ENCODE peak calls at places on chromosomes 12 and 14, in five cellular contexts. Z is NT2/D1, P is HepG2, D is GM12878, Y is H1. H is an unnamed sample.

GRCh38 chr12:102480401-102480800 is at the start of gene IGF1:
- DNase-seq in Z (no peak), P (no peak), D (no peak), Y (no peak), H (no peak)

GRCh38 chr14:46818147-46818546 is 166.6 kb upstream of the RPL10L start:
- DNase-seq in Z (peak; percentile 2), P (no peak), D (no peak), Y (peak; percentile 17), H (no peak)

GRCh38 chr12:92124708-92125067 is 21.0 kb downstream of the BTG1 start:
- DNase-seq in Z (no peak), P (no peak), D (no peak), Y (no peak), H (no peak)

GRCh38 chr12:4482936-4483335 is 37.3 kb upstream of the FGF6 start:
- DNase-seq in Z (no peak), P (no peak), D (no peak), Y (no peak), H (no peak)

GRCh38 chr12:116784238-116784612 is 46.1 kb downstream of the RNFT2 start:
- DNase-seq in Z (no peak), P (no peak), D (no peak), Y (no peak), H (peak; percentile 40)

GRCh38 chr12:47551426-47551851 is 154.4 kb downstream of the RPAP3 start:
- DNase-seq in Z (no peak), P (no peak), D (no peak), Y (no peak), H (no peak)

GRCh38 chr12:15700595-15700994 is 88.6 kb downstream of the EPS8 start:
- DNase-seq in Z (no peak), P (no peak), D (peak; percentile 46), Y (no peak), H (no peak)

GRCh38 chr14:101719708-101720107 is 41.8 kb upstream of the PPP2R5C start:
- DNase-seq in Z (no peak), P (peak; percentile 33), D (no peak), Y (no peak), H (no peak)

GRCh38 chr12:6607751-6608591 is 792 bp upstream of the CHD4 start:
- DNase-seq in Z (no peak), P (peak; percentile 56), D (peak; percentile 67), Y (no peak), H (peak; percentile 42)

GRCh38 chr14:96246535-96246839 is 9.5 kb upstream of the BDKRB1 start:
- DNase-seq in Z (no peak), P (no peak), D (no peak), Y (no peak), H (no peak)

GRCh38 chr14:28754209-28754985 is 12.2 kb upstream of the FOXG1 start:
- DNase-seq in Z (no peak), P (peak; percentile 77), D (peak; percentile 3), Y (no peak), H (peak; percentile 54)

GRCh38 chr12:98799411-98799810 is 154.3 kb downstream of the APAF1 start:
- DNase-seq in Z (no peak), P (no peak), D (no peak), Y (no peak), H (no peak)

GRCh38 chr12:98799822-98800221 is 154.7 kb downstream of the APAF1 start:
- DNase-seq in Z (no peak), P (no peak), D (no peak), Y (no peak), H (no peak)

GRCh38 chr12:98808243-98808895 is 163.3 kb downstream of the APAF1 start:
- DNase-seq in Z (no peak), P (no peak), D (no peak), Y (no peak), H (no peak)

DNA sequence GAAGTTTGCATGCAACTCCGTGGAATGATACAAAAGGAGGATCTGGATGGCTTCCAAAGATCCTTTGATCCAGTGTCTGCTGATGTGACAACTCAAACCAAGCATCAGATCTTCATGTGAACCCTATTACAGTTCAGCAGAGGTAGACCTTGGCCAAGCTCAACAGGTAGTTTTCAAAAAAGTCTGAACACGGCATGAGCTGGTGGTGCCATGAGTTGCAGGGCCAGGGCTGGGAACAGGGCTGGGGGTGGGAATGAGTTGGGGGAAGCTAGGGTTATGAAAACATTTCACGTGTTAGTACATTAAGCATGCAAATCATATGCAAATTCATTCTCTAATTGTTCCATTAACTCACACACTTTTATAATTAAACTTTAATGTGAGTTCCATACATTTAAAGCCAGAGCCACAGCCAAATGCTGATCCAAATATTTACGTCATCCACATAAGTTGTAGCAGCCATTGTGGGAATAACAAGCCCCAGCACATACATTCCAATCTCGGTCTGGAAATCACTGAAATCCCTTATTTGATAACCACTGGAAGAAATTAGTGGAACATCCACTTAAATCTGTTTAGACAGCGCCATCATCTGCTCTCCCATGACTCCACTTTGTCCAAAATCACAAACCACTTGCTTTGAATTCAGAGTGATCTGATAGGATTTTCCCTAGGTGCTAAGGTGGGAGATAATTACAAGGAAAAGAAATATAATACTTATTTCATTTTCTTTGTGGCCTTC is 158.5 kb downstream of the APAF1 start:
- DNase-seq in Z (no peak), P (no peak), D (no peak), Y (no peak), H (no peak)
- TF ChIP-seq SUZ12 in Z (no peak), P (no peak), D (no peak), Y (no peak), H (no peak)

GRCh38 chr12:103771466-103771865 is 69.6 kb downstream of the NT5DC3 start:
- DNase-seq in Z (peak; percentile 40), P (peak; percentile 42), D (no peak), Y (peak; percentile 38), H (peak; percentile 46)
- TF ChIP-seq SUZ12 in Z (no peak), P (no peak), D (no peak), Y (no peak), H (no peak)

DNA sequence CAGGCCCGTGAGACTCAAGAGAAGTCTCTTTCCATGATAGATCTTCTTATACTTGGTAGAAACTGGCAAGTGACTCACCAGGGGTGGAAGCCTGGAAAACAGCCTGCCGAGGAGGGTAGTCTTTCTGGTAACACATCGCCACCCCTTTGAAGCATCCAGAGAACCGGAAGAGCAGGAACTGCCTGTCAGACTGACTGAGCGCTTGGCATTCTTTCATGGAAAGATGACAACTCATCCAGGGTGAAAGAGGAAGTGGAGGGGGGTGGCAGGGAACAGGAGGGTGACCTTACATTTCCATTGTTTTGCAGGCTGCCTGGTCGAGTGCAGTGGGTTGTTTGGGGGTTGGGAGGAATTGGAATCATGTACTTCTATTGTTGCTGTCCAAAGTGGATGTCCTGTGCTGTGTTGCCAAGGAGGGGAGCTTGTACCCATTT is 34.5 kb downstream of the PRKCH start:
- DNase-seq in Z (peak; percentile 20), P (peak; percentile 1), D (no peak), Y (peak; percentile 54), H (no peak)
- TF ChIP-seq SUZ12 in Z (no peak), P (no peak), D (no peak), Y (no peak), H (no peak)

DNA sequence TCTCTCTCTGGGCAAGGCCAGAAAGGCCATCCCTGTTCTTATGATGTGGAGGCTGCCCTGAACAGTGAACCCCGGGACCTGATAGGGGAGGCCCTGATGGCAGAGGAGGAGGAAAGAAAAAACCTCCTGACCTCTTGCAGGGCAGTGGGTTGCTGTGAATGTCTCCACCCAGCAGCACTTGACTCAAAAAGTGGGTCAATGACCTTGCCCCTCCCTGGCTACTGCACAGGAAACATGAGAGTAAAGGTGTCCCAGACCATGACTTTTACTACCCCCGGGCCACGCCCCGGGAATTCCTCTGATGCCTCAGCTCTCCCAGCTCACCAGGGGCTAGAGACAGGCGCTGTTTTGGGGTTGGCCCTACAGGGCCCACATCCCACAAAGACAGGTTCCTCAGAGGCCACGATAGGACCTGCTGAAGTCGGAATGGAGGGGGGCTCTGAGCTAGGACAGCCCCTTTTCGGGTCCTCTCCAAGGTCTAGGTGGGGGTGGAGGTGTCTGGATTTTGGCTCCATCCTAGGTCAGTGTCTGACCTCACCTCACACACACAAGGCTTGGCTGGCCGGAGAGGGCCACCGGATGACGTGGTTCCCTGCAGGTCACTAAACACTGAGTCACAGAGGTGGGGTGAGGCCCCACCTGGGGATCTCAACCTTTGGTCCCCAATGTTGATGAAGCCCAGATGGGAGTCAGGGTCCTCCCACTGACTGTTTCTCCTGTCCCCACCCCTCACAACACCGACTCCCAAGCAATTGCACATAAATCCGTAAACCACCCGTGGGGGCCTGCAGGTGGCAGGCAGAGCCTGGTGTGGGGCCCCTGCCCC is 1.6 kb downstream of the RHOF start:
- DNase-seq in Z (no peak), P (peak; percentile 91), D (no peak), Y (no peak), H (no peak)
- TF ChIP-seq SUZ12 in Z (no peak), P (no peak), D (no peak), Y (no peak), H (no peak)

DNA sequence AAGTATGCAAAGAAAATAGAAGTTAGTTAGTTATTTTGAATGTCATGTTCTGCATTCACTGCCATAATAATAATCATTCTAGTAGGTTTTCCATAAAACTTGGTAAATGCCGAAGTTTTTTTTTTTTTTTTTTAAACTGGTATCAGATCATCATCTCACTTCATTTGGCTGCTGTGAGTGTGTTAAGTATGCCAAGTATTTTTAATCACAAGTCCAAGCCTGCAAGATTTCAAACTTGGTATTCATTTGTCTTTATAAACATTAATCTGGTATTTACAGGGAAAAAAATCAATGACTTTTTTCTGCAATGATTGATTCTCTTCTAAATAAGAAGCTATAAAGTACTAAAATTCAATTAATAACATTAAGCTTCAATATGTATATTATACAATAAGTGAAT is 248.9 kb downstream of the CCDC59 start:
- DNase-seq in Z (no peak), P (no peak), D (no peak), Y (no peak), H (no peak)
- TF ChIP-seq SUZ12 in Z (no peak), P (no peak), D (no peak), Y (no peak), H (no peak)

GRCh38 chr14:59190372-59190771 is 1.9 kb downstream of the DAAM1 start:
- DNase-seq in Z (no peak), P (peak; percentile 24), D (no peak), Y (no peak), H (no peak)
- TF ChIP-seq SUZ12 in Z (no peak), P (no peak), D (no peak), Y (no peak), H (no peak)

GRCh38 chr14:55126089-55126488 is 3.0 kb upstream of the LGALS3 start:
- DNase-seq in Z (no peak), P (no peak), D (no peak), Y (no peak), H (no peak)

GRCh38 chr14:55126932-55127490 is 2.0 kb upstream of the LGALS3 start:
- DNase-seq in Z (no peak), P (no peak), D (no peak), Y (no peak), H (no peak)

GRCh38 chr14:55127491-55127951 is 1.5 kb upstream of the LGALS3 start:
- DNase-seq in Z (no peak), P (no peak), D (no peak), Y (no peak), H (no peak)

GRCh38 chr14:55124774-55125372 is 4.2 kb upstream of the LGALS3 start:
- DNase-seq in Z (no peak), P (no peak), D (no peak), Y (no peak), H (no peak)

DNA sequence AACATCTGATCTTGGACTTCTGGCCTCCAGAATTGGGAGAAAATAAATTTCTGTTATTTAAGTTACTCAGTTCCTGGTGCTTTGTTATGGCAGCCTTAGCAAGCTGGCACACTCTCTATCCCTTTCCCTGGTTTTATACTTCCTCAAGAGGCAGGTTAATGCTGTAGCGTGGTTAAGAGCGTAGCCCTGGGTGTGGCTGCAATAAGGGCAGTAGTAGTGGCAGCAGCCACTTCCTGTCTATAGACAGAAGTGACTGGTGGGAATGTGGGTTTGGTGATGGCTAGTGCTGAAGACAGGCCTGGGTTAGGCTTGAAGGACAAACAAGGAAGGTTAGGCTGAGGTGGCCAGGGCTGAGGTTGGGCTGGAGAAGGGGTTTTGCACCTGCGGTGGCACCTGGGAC is 3.6 kb upstream of the LGALS3 start:
- DNase-seq in Z (no peak), P (no peak), D (no peak), Y (no peak), H (no peak)
- TF ChIP-seq SUZ12 in Z (no peak), P (no peak), D (no peak), Y (no peak), H (no peak)

H was measured in HEK293T.